ENCODE peak calls at places on chromosome 10, in five cellular contexts. One of them, this sample, is unnamed.

GRCh38 chr10:83023647-83024046 is 1115.7 kb upstream of the GHITM start:
- DNase-seq in caudate nucleus: no peak
- DNase-seq in right lobe of liver: no peak
- DNase-seq in CD4-positive, CD25-positive, alpha-beta regulatory T cell: no peak
- DNase-seq in cardiac muscle cell: no peak
- DNase-seq in this sample: no peak

GRCh38 chr10:124160176-124160575 is 66.8 kb upstream of the CHST15 start:
- DNase-seq in CD4-positive, CD25-positive, alpha-beta regulatory T cell: no peak
- DNase-seq in right lobe of liver: no peak
- DNase-seq in cardiac muscle cell: no peak
- DNase-seq in caudate nucleus: no peak
- DNase-seq in this sample: no peak

GRCh38 chr10:128556575-128556974 is 430.4 kb upstream of the MKI67 start:
- DNase-seq in CD4-positive, CD25-positive, alpha-beta regulatory T cell: no peak
- DNase-seq in caudate nucleus: no peak
- DNase-seq in right lobe of liver: no peak
- DNase-seq in cardiac muscle cell: no peak
- DNase-seq in this sample: no peak

GRCh38 chr10:97920865-97921264 is 71.2 kb downstream of the GOLGA7B start:
- DNase-seq in right lobe of liver: no peak
- DNase-seq in CD4-positive, CD25-positive, alpha-beta regulatory T cell: no peak
- DNase-seq in cardiac muscle cell: no peak
- DNase-seq in caudate nucleus: no peak
- DNase-seq in this sample: no peak

GRCh38 chr10:89207801-89208551 is 859 bp upstream of the CH25H start:
- DNase-seq in CD4-positive, CD25-positive, alpha-beta regulatory T cell: peak
- DNase-seq in caudate nucleus: no peak
- DNase-seq in cardiac muscle cell: peak
- DNase-seq in right lobe of liver: peak
- DNase-seq in this sample: no peak

GRCh38 chr10:4766449-4766848 is 59.6 kb upstream of the AKR1E2 start:
- DNase-seq in CD4-positive, CD25-positive, alpha-beta regulatory T cell: no peak
- DNase-seq in cardiac muscle cell: no peak
- DNase-seq in caudate nucleus: no peak
- DNase-seq in right lobe of liver: no peak
- DNase-seq in this sample: no peak

GRCh38 chr10:11874568-11875182 is 51.5 kb downstream of the PROSER2 start:
- DNase-seq in cardiac muscle cell: peak
- DNase-seq in right lobe of liver: peak
- DNase-seq in CD4-positive, CD25-positive, alpha-beta regulatory T cell: no peak
- DNase-seq in caudate nucleus: peak
- DNase-seq in this sample: no peak

GRCh38 chr10:20708305-20708704 is 188.8 kb downstream of the NEBL start:
- DNase-seq in CD4-positive, CD25-positive, alpha-beta regulatory T cell: no peak
- DNase-seq in right lobe of liver: no peak
- DNase-seq in cardiac muscle cell: no peak
- DNase-seq in caudate nucleus: no peak
- DNase-seq in this sample: no peak

GRCh38 chr10:44293306-44293778 is 91.6 kb downstream of the CXCL12 start:
- DNase-seq in caudate nucleus: no peak
- DNase-seq in CD4-positive, CD25-positive, alpha-beta regulatory T cell: no peak
- DNase-seq in right lobe of liver: no peak
- DNase-seq in cardiac muscle cell: no peak
- DNase-seq in this sample: no peak

GRCh38 chr10:5645944-5646617 is 20.3 kb downstream of the ASB13 start:
- DNase-seq in caudate nucleus: no peak
- DNase-seq in right lobe of liver: no peak
- DNase-seq in cardiac muscle cell: no peak
- DNase-seq in CD4-positive, CD25-positive, alpha-beta regulatory T cell: no peak
- DNase-seq in this sample: no peak

GRCh38 chr10:122307669-122308486 is 36.8 kb downstream of the BTBD16 start:
- DNase-seq in caudate nucleus: no peak
- DNase-seq in right lobe of liver: peak
- DNase-seq in cardiac muscle cell: no peak
- DNase-seq in CD4-positive, CD25-positive, alpha-beta regulatory T cell: no peak
- DNase-seq in this sample: peak

GRCh38 chr10:43361532-43362190 is 9.8 kb upstream of the FXYD4 start:
- DNase-seq in CD4-positive, CD25-positive, alpha-beta regulatory T cell: no peak
- DNase-seq in caudate nucleus: no peak
- DNase-seq in right lobe of liver: no peak
- DNase-seq in cardiac muscle cell: no peak
- DNase-seq in this sample: no peak

GRCh38 chr10:110959379-110960332 is 40.3 kb downstream of the SHOC2 start:
- DNase-seq in right lobe of liver: no peak
- DNase-seq in CD4-positive, CD25-positive, alpha-beta regulatory T cell: no peak
- DNase-seq in caudate nucleus: no peak
- DNase-seq in cardiac muscle cell: no peak
- DNase-seq in this sample: no peak

GRCh38 chr10:78852856-78853255 is 215.9 kb upstream of the ZMIZ1 start:
- DNase-seq in cardiac muscle cell: no peak
- DNase-seq in right lobe of liver: no peak
- DNase-seq in CD4-positive, CD25-positive, alpha-beta regulatory T cell: no peak
- DNase-seq in caudate nucleus: no peak
- DNase-seq in this sample: no peak

GRCh38 chr10:92238586-92239098 is 52.2 kb downstream of the CPEB3 start:
- DNase-seq in CD4-positive, CD25-positive, alpha-beta regulatory T cell: no peak
- DNase-seq in cardiac muscle cell: no peak
- DNase-seq in right lobe of liver: peak
- DNase-seq in caudate nucleus: peak
- DNase-seq in this sample: peak

GRCh38 chr10:3435671-3436070 is 263.1 kb upstream of the PITRM1 start:
- DNase-seq in right lobe of liver: no peak
- DNase-seq in cardiac muscle cell: no peak
- DNase-seq in caudate nucleus: no peak
- DNase-seq in CD4-positive, CD25-positive, alpha-beta regulatory T cell: no peak
- DNase-seq in this sample: no peak

GRCh38 chr10:30752481-30752881 is 122.9 kb upstream of the LYZL2 start:
- DNase-seq in right lobe of liver: no peak
- DNase-seq in CD4-positive, CD25-positive, alpha-beta regulatory T cell: no peak
- DNase-seq in caudate nucleus: no peak
- DNase-seq in cardiac muscle cell: peak
- DNase-seq in this sample: no peak

GRCh38 chr10:78443900-78444571 is 410.4 kb downstream of the RPS24 start:
- DNase-seq in caudate nucleus: no peak
- DNase-seq in cardiac muscle cell: no peak
- DNase-seq in right lobe of liver: no peak
- DNase-seq in CD4-positive, CD25-positive, alpha-beta regulatory T cell: no peak
- DNase-seq in this sample: no peak

GRCh38 chr10:72106896-72107295 is 18.5 kb upstream of the SPOCK2 start:
- DNase-seq in cardiac muscle cell: no peak
- DNase-seq in caudate nucleus: no peak
- DNase-seq in CD4-positive, CD25-positive, alpha-beta regulatory T cell: no peak
- DNase-seq in right lobe of liver: no peak
- DNase-seq in this sample: no peak

GRCh38 chr10:72105675-72106074 is 17.3 kb upstream of the SPOCK2 start:
- DNase-seq in CD4-positive, CD25-positive, alpha-beta regulatory T cell: no peak
- DNase-seq in caudate nucleus: no peak
- DNase-seq in right lobe of liver: no peak
- DNase-seq in cardiac muscle cell: no peak
- DNase-seq in this sample: no peak

GRCh38 chr10:72106154-72106849 is 18.0 kb upstream of the SPOCK2 start:
- DNase-seq in cardiac muscle cell: no peak
- DNase-seq in right lobe of liver: no peak
- DNase-seq in CD4-positive, CD25-positive, alpha-beta regulatory T cell: no peak
- DNase-seq in caudate nucleus: no peak
- DNase-seq in this sample: no peak

GRCh38 chr10:72105098-72105475 is 16.7 kb upstream of the SPOCK2 start:
- DNase-seq in right lobe of liver: no peak
- DNase-seq in caudate nucleus: no peak
- DNase-seq in CD4-positive, CD25-positive, alpha-beta regulatory T cell: no peak
- DNase-seq in cardiac muscle cell: no peak
- DNase-seq in this sample: no peak

DNA sequence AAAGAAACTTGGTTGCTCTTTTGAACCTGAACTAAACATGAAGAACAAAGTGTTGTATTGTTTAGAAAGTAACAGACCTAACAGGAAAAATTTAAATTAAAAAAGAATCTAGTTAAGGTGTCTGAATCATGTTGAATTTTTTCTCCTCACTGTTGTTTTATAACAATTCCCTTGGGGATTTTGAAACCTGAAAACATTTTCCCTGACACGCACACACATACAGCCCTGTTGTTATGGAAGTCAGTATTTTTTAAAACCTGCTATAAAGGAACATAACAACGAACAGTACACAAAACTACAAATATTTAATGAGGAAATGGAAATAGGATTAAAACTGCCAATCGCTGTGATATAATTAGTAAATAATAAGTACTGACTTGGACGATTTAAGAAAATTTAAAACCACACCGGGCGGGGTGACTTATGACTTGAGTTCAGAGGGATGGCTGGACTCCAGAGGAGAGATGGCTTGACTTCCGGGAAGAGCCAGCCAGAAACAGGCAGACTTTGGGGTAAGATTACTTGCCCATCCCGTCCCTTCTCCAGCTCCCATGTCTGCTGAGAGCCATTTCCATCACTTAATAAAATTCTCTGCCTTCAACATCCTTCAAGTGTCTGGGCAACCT is 16.2 kb upstream of the SPOCK2 start:
- DNase-seq in cardiac muscle cell: no peak
- DNase-seq in right lobe of liver: no peak
- DNase-seq in caudate nucleus: no peak
- DNase-seq in CD4-positive, CD25-positive, alpha-beta regulatory T cell: no peak
- DNase-seq in this sample: no peak
- H3K27ac ChIP-seq in cardiac muscle cell: no peak
- H3K27ac ChIP-seq in right lobe of liver: no peak
- H3K27ac ChIP-seq in caudate nucleus: peak
- H3K27ac ChIP-seq in CD4-positive, CD25-positive, alpha-beta regulatory T cell: peak
- H3K27ac ChIP-seq in this sample: peak

DNA sequence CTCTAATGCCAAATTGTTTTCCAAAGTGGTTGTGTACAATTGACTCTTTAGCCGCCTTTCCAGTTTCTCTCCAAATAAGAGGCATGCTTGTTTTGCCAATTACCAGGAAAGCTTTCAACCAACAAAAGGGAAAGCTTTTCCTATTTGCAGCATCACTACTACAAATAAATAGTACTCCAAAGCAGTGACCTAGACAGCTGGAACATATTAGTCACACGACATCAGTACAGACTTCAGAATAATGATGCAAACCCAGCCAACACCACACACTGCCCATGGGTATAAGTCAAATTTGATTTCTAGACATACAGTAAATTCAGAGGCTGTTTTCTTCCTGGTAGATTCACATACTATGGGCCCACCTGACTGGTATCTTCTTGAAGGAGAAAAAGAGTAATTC is 29.7 kb downstream of the SGMS1 start:
- DNase-seq in caudate nucleus: no peak
- DNase-seq in right lobe of liver: no peak
- DNase-seq in cardiac muscle cell: no peak
- DNase-seq in CD4-positive, CD25-positive, alpha-beta regulatory T cell: no peak
- DNase-seq in this sample: no peak
- H3K27ac ChIP-seq in caudate nucleus: no peak
- H3K27ac ChIP-seq in right lobe of liver: no peak
- H3K27ac ChIP-seq in cardiac muscle cell: no peak
- H3K27ac ChIP-seq in CD4-positive, CD25-positive, alpha-beta regulatory T cell: no peak
- H3K27ac ChIP-seq in this sample: no peak

GRCh38 chr10:51260376-51260775 is 186.1 kb downstream of the PRKG1 start:
- DNase-seq in caudate nucleus: no peak
- DNase-seq in cardiac muscle cell: no peak
- DNase-seq in CD4-positive, CD25-positive, alpha-beta regulatory T cell: no peak
- DNase-seq in right lobe of liver: no peak
- DNase-seq in this sample: no peak
- H3K27ac ChIP-seq in caudate nucleus: no peak
- H3K27ac ChIP-seq in cardiac muscle cell: no peak
- H3K27ac ChIP-seq in CD4-positive, CD25-positive, alpha-beta regulatory T cell: no peak
- H3K27ac ChIP-seq in right lobe of liver: no peak
- H3K27ac ChIP-seq in this sample: no peak

DNA sequence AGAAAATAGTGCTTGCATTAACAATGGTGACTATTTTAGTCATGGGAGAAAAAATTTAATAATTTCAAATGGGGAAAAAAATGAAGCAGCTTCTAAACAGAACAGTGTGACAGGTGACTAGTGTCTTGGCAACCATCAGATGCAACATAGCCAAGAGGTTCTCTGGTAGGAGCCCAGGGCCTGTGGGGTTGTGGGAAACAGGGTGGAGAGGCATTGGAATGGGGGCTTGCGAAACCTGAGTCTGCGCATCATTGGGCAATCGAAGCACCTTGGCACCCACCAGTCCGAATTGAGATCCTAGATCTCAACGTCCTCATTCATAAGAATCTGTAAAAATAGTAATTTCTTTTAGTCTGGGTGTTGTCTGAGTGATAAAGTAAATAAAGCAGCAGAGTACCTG is 19.2 kb upstream of the PARD3 start:
- DNase-seq in cardiac muscle cell: no peak
- DNase-seq in caudate nucleus: no peak
- DNase-seq in right lobe of liver: no peak
- DNase-seq in CD4-positive, CD25-positive, alpha-beta regulatory T cell: no peak
- DNase-seq in this sample: no peak
- H3K27ac ChIP-seq in cardiac muscle cell: no peak
- H3K27ac ChIP-seq in caudate nucleus: no peak
- H3K27ac ChIP-seq in right lobe of liver: no peak
- H3K27ac ChIP-seq in CD4-positive, CD25-positive, alpha-beta regulatory T cell: no peak
- H3K27ac ChIP-seq in this sample: no peak

DNA sequence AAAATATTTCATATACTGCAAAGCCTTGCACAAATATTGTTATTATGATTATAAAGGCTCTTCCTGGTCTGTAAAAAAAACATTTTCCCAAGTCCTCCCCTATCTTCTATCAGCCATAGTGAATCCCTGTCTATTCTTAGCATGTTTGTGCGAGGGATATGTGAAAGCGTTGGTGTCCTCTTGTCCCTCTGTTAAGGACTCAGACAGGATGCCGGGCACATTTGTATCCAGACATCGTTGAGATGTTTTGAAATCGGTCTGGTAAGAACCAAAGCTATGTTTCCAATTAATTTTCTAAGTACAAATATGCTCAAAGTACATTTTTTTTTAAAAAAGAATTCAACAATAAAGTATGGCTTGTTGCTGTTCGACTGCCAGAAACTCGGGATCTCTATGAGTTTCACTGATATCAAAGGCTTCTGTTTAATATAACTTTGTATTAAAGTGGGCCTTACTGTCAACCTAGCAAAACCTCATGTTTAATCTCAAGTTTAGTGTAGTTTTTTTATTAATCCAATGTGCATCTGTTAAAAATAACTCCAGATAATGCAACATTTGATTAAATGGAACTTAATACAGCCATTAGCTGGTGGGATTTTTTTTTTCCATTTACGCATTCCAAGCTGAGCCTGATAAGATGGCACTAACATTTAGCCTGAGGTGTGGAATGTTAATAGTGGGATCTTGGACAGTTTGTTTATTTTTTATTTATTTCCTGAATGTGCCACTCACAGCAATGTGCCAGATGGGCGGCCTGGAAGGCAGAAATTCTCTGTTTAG is 754.2 kb downstream of the LRMDA start:
- DNase-seq in right lobe of liver: no peak
- DNase-seq in caudate nucleus: no peak
- DNase-seq in cardiac muscle cell: no peak
- DNase-seq in CD4-positive, CD25-positive, alpha-beta regulatory T cell: no peak
- DNase-seq in this sample: no peak
- H3K27ac ChIP-seq in right lobe of liver: no peak
- H3K27ac ChIP-seq in caudate nucleus: no peak
- H3K27ac ChIP-seq in cardiac muscle cell: peak
- H3K27ac ChIP-seq in CD4-positive, CD25-positive, alpha-beta regulatory T cell: no peak
- H3K27ac ChIP-seq in this sample: no peak

GRCh38 chr10:34811968-34812514 is 3.1 kb downstream of the PARD3 start:
- DNase-seq in cardiac muscle cell: no peak
- DNase-seq in right lobe of liver: no peak
- DNase-seq in caudate nucleus: no peak
- DNase-seq in CD4-positive, CD25-positive, alpha-beta regulatory T cell: no peak
- DNase-seq in this sample: no peak
- H3K27ac ChIP-seq in cardiac muscle cell: no peak
- H3K27ac ChIP-seq in right lobe of liver: no peak
- H3K27ac ChIP-seq in caudate nucleus: no peak
- H3K27ac ChIP-seq in CD4-positive, CD25-positive, alpha-beta regulatory T cell: no peak
- H3K27ac ChIP-seq in this sample: no peak

GRCh38 chr10:100724531-100725027 is 20.8 kb upstream of the PAX2 start:
- DNase-seq in cardiac muscle cell: no peak
- DNase-seq in CD4-positive, CD25-positive, alpha-beta regulatory T cell: no peak
- DNase-seq in right lobe of liver: no peak
- DNase-seq in caudate nucleus: no peak
- DNase-seq in this sample: no peak
- H3K27ac ChIP-seq in cardiac muscle cell: no peak
- H3K27ac ChIP-seq in CD4-positive, CD25-positive, alpha-beta regulatory T cell: no peak
- H3K27ac ChIP-seq in right lobe of liver: no peak
- H3K27ac ChIP-seq in caudate nucleus: no peak
- H3K27ac ChIP-seq in this sample: no peak

This sample was measured in tibial nerve.